ENCODE peak calls at places on chromosomes 6 and 20, in seven cellular contexts. X is heart left ventricle, D is PC-3, Y is adrenal gland, H is prostate gland, L is fibroblast of lung, Z is H1. G is an unnamed sample. For H3K4me1, the result is how much of the 10 kb centered on the place peaks cover.

GRCh38 chr6:165704001-165704748 is 41.1 kb upstream of the PDE10A start:
- DNase-seq in X (no peak), D (no peak), Y (no peak), H (peak), L (peak), Z (no peak), G (no peak)

GRCh38 chr6:155889405-155889804 is 433.8 kb upstream of the NOX3 start:
- DNase-seq in X (no peak), D (no peak), Y (no peak), H (no peak), L (no peak), Z (no peak), G (no peak)

GRCh38 chr20:63070771-63071540 is 64.2 kb upstream of the BHLHE23 start:
- DNase-seq in X (peak), D (no peak), Y (no peak), H (no peak), L (no peak), Z (no peak), G (no peak)

GRCh38 chr6:83867527-83868161 is 8.2 kb downstream of the CYB5R4 start:
- DNase-seq in X (peak), D (peak), Y (peak), H (no peak), L (peak), Z (no peak), G (no peak)

GRCh38 chr6:107704377-107705013 is 119.6 kb downstream of the SCML4 start:
- DNase-seq in X (no peak), D (peak), Y (peak), H (no peak), L (peak), Z (no peak), G (peak)

GRCh38 chr20:44129996-44130718 is 56.8 kb downstream of the JPH2 start:
- DNase-seq in X (no peak), D (peak), Y (no peak), H (no peak), L (peak), Z (no peak), G (peak)

GRCh38 chr20:17504326-17504897 is 26.8 kb downstream of the BFSP1 start:
- DNase-seq in X (no peak), D (no peak), Y (no peak), H (no peak), L (no peak), Z (no peak), G (peak)

GRCh38 chr20:50151034-50151743 is 2.3 kb downstream of the PEDS1 start:
- DNase-seq in X (no peak), D (peak), Y (no peak), H (peak), L (no peak), Z (no peak), G (no peak)

GRCh38 chr6:56370127-56370540 is 122.8 kb upstream of the COL21A1 start:
- DNase-seq in X (peak), D (peak), Y (peak), H (peak), L (peak), Z (no peak), G (peak)

GRCh38 chr6:16705403-16705993 is 55.8 kb downstream of the ATXN1 start:
- DNase-seq in X (no peak), D (no peak), Y (no peak), H (no peak), L (no peak), Z (no peak), G (no peak)

GRCh38 chr6:26327450-26328264 is 37.3 kb upstream of the BTN3A2 start:
- DNase-seq in X (no peak), D (peak), Y (no peak), H (no peak), L (peak), Z (no peak), G (no peak)

GRCh38 chr20:1033751-1034419 is 31.8 kb upstream of the RSPO4 start:
- DNase-seq in X (no peak), D (no peak), Y (peak), H (no peak), L (no peak), Z (no peak), G (no peak)

GRCh38 chr20:19047951-19048296 is 164.5 kb upstream of the SLC24A3 start:
- DNase-seq in X (no peak), D (no peak), Y (no peak), H (peak), L (no peak), Z (no peak), G (no peak)

GRCh38 chr20:36582322-36582721 is 8.9 kb downstream of the TGIF2 start:
- DNase-seq in X (no peak), D (no peak), Y (no peak), H (no peak), L (no peak), Z (no peak), G (no peak)

GRCh38 chr20:25000268-25000801 is 7.8 kb upstream of the APMAP start:
- DNase-seq in X (no peak), D (peak), Y (peak), H (peak), L (peak), Z (no peak), G (peak)

GRCh38 chr20:62936996-62937352 is 973 bp upstream of the GID8 start:
- DNase-seq in X (no peak), D (peak), Y (peak), H (no peak), L (peak), Z (no peak), G (no peak)

GRCh38 chr6:101195581-101195980 is 197.9 kb upstream of the GRIK2 start:
- DNase-seq in X (no peak), D (peak), Y (no peak), H (no peak), L (peak), Z (no peak), G (no peak)

GRCh38 chr20:4041748-4042411 is 26.5 kb upstream of the RNF24 start:
- DNase-seq in X (no peak), D (peak), Y (peak), H (peak), L (peak), Z (no peak), G (peak)

GRCh38 chr6:47117314-47117713 is 75.2 kb upstream of the ADGRF1 start:
- DNase-seq in X (no peak), D (no peak), Y (no peak), H (no peak), L (no peak), Z (no peak), G (no peak)

GRCh38 chr6:154440022-154440421 is 70.5 kb downstream of the CNKSR3 start:
- DNase-seq in X (no peak), D (no peak), Y (no peak), H (no peak), L (no peak), Z (no peak), G (no peak)

GRCh38 chr6:73798592-73798991 is 102.6 kb downstream of the CD109 start:
- DNase-seq in X (no peak), D (peak), Y (peak), H (no peak), L (peak), Z (no peak), G (peak)

GRCh38 chr20:25699914-25700313 is 3.3 kb upstream of the ZNF337 start:
- DNase-seq in X (no peak), D (peak), Y (no peak), H (no peak), L (no peak), Z (no peak), G (no peak)

GRCh38 chr20:1618479-1618878 is 1.3 kb downstream of the SIRPB1 start:
- DNase-seq in X (no peak), D (peak), Y (no peak), H (no peak), L (no peak), Z (no peak), G (no peak)

GRCh38 chr20:23096986-23097520 is 10.9 kb upstream of the CD93 start:
- DNase-seq in X (no peak), D (no peak), Y (peak), H (no peak), L (no peak), Z (no peak), G (no peak)

GRCh38 chr20:64102647-64103354 is 4.6 kb downstream of the NPBWR2 start:
- DNase-seq in X (peak), D (no peak), Y (no peak), H (no peak), L (no peak), Z (no peak), G (no peak)

GRCh38 chr6:151807513-151808330 is at the start of gene ESR1:
- DNase-seq in X (no peak), D (peak), Y (peak), H (no peak), L (no peak), Z (peak), G (peak)

GRCh38 chr6:98636941-98637340 is 197.4 kb upstream of the POU3F2 start:
- DNase-seq in X (no peak), D (no peak), Y (no peak), H (no peak), L (no peak), Z (no peak), G (no peak)

DNA sequence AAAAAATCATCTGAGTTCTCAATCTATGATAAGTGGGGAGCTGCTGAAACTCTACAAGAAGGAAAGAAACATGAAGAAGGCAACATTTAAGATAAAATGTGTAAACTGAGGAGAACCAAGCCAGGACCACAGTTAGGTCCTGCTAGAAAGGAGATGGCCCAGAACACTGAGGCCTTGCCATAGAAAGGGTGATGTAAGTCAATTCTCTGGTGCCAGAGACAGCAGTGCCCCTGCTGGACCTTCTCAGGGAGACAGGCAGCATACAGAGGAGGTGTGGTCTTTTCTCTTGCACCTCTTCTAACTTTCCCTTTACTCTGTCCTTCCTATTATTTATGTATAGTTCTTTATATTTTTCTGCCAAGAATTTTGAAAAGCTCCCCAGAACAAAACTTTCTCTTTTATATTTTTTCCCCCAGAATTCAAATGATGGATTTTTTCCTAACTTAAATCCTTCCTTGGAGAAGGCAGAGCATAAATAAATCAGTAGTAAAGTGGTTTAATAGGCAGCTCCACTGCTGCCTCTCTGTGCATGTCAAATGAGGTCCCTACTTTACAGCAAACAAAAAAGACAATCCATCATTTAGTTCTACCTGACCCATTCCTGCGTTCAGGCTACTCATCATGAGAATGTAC is 9.0 kb downstream of the UQCC2 start:
- DNase-seq in X (no peak), D (peak), Y (peak), H (no peak), L (peak), Z (no peak), G (no peak)
- TF ChIP-seq CTCF in X (peak), D (peak), Y (peak), H (peak), L (peak), Z (peak), G (peak)

DNA sequence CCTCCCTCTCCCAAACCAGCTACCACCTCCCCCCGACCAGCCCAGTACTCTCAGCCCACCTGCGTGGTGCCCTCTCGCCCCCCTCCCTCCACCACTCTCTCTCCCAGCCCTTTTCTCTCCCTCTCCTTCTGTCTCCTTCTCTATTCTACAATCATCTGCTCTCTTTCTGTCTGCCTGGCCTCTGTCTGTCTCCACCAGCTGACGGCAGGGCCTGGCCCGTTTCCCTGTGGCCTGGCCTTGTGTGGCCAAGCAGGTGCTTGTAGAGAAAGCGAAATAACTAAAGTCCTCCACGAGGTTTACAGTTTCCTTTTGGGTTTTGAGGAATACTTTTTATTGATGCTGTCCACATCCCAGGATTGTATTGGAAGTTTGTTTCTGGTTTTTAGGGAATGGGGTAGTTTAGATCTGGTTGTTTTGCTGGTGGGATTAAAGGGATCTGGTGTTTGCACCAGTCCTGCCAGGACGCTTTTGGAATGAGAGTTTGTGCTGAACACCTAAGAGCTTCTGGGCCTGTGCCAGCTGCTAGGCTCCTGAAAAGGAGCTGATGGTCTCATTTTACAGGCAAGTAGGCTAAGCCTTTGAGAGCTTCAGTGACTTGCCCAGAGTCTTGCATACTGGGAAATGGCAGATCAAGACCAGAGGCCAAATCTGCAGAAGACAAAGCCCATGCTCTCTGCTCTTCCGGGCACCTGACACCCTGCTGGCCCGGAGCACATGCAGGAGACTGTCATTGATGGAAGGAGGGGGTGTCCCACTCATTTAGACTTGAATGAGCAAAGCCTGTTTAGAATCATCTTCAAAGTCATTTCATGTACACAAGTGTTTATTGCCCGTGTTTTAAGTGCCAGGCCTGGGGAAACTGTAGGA is 161.7 kb downstream of the SYCP2 start:
- DNase-seq in X (no peak), D (peak), Y (no peak), H (no peak), L (no peak), Z (no peak), G (no peak)
- H3K4me1 ChIP-seq in X (under half), D (under half), Y (under half), H (under half), L (under half), Z (under half), G (under half)

GRCh38 chr6:150670311-150670710 is 70.6 kb downstream of the PLEKHG1 start:
- DNase-seq in X (no peak), D (no peak), Y (no peak), H (no peak), L (no peak), Z (no peak), G (no peak)

GRCh38 chr6:150668882-150669476 is 69.3 kb downstream of the PLEKHG1 start:
- DNase-seq in X (no peak), D (no peak), Y (no peak), H (no peak), L (peak), Z (no peak), G (no peak)

GRCh38 chr6:150666071-150666470 is 66.4 kb downstream of the PLEKHG1 start:
- DNase-seq in X (no peak), D (no peak), Y (peak), H (no peak), L (peak), Z (no peak), G (no peak)

GRCh38 chr6:150664091-150664490 is 64.4 kb downstream of the PLEKHG1 start:
- DNase-seq in X (no peak), D (no peak), Y (no peak), H (no peak), L (no peak), Z (no peak), G (no peak)

GRCh38 chr6:150667977-150668716 is 68.5 kb downstream of the PLEKHG1 start:
- DNase-seq in X (peak), D (peak), Y (peak), H (peak), L (peak), Z (no peak), G (peak)
- TF ChIP-seq CTCF in X (peak), D (no peak), Y (peak), H (peak), L (peak), Z (no peak), G (no peak)

DNA sequence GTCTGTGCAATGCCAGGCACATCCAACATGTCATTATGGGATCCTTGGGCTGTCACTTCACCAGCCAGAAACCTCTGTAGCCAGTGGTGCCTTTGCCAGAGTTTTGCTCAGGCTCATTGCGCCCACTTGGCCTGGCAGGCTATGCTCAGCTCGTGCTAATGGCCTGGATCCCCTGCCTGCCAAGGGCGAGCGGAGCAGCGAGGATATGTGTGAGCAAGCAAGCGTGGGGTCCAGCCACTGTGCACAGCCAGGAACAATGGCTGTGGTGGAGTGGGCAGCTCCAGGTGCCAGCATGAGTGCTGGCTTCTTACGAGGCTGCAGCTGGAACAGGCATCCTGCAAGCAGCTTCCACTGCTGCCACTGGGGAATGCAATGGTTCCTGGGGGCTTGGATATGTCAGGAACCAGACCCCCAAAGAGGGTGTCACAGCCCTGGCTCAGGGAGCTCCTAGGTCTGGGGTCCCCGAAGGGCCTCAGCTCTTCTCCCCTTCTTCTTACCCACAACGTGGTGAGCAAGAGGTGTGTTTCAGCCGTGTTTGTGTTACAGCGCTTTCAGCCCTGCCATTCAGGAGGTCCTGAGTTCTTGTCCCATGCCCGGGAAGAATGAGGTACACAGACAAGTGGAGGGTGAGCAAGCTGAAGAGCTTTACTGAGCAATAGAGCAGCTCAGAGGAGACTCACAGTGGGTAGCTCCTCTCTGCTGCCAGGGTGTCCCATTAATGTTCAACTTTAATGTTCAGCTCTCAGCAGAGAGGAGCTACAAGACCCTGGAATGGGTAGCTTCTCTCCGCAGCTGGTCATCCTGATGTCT is 22.3 kb upstream of the TOP1 start:
- DNase-seq in X (no peak), D (no peak), Y (no peak), H (no peak), L (no peak), Z (no peak), G (no peak)
- H3K4me1 ChIP-seq in X (under half), D (half or more), Y (under half), H (under half), L (under half), Z (under half), G (under half)

GRCh38 chr20:61257596-61257995 is 5.5 kb downstream of the CDH4 start:
- DNase-seq in X (no peak), D (no peak), Y (no peak), H (no peak), L (no peak), Z (no peak), G (no peak)
- TF ChIP-seq CTCF in X (no peak), D (no peak), Y (no peak), H (no peak), L (no peak), Z (no peak), G (no peak)

DNA sequence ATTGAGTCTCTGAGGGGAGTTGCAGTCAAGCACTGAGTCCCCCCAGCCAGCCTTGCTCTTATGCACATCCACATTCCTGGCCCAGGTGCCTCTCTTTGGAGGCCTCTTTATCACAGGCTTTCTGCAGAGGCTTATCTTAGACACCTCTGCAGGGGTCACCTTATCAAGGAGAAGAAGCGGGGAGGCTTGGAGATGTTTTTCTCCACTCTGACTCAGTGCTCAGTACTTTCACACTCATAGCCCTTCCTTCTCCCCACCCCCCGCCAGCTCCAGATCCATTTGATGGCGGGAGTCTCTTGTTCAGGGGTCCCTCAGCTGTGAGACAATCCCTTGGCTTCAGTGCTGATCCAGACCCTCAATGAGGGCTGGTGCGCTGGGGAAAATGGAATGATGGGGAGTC is 132.1 kb upstream of the TSHZ2 start:
- DNase-seq in X (no peak), D (no peak), Y (no peak), H (no peak), L (no peak), Z (no peak), G (no peak)
- H3K4me1 ChIP-seq in X (under half), D (under half), Y (under half), H (under half), L (under half), Z (under half), G (under half)

GRCh38 chr6:160167547-160168391 is 46.2 kb downstream of the SLC22A1 start:
- DNase-seq in X (no peak), D (peak), Y (peak), H (no peak), L (no peak), Z (no peak), G (no peak)
- TF ChIP-seq CTCF in X (no peak), D (no peak), Y (peak), H (no peak), L (no peak), Z (no peak), G (no peak)

GRCh38 chr20:46400253-46400652 is 6.2 kb downstream of the ELMO2 start:
- DNase-seq in X (no peak), D (no peak), Y (peak), H (no peak), L (peak), Z (no peak), G (peak)
- H3K4me1 ChIP-seq in X (under half), D (under half), Y (half or more), H (under half), L (under half), Z (under half), G (under half)

GRCh38 chr6:115545410-115545986 is 515.2 kb downstream of the FRK start:
- DNase-seq in X (peak), D (peak), Y (no peak), H (no peak), L (no peak), Z (peak), G (no peak)
- TF ChIP-seq CTCF in X (peak), D (peak), Y (no peak), H (no peak), L (no peak), Z (peak), G (no peak)